ENCODE peak calls at places on chromosomes 12 and 14, in nine cellular contexts. Z is NCI-H1092 treated with DMSO at 0.1 percent for 48 hours; S is endothelial cell of umbilical vein; Q is NCI-H2171 treated with DMSO at 0.1 percent for 48 hours; E is esophagus muscularis mucosa; K is endodermal cell; I is smooth muscle cell of the brain vasculature; M is MCF 10A; V is stimulated activated CD8-positive, alpha-beta memory T cell treated with anti-CD3 and anti-CD28 coated beads, Interleukin-15, amount 100 ng/mL, for 1 hour. Y is an unnamed sample.

GRCh38 chr12:132766380-132767085 is 4.9 kb upstream of the ANKLE2 start:
- DNase-seq in Z (no peak), S (peak), Q (peak), E (no peak), K (no peak), I (no peak), M (no peak), V (no peak), Y (no peak)

GRCh38 chr14:35400707-35401421 is 3.7 kb downstream of the NFKBIA start:
- DNase-seq in Z (no peak), S (peak), Q (no peak), E (no peak), K (peak), I (no peak), M (peak), V (no peak), Y (peak)

GRCh38 chr14:42185718-42186117 is 579.0 kb downstream of the LRFN5 start:
- DNase-seq in Z (no peak), S (no peak), Q (no peak), E (no peak), K (no peak), I (no peak), M (no peak), V (no peak), Y (no peak)

GRCh38 chr12:89645434-89645833 is 63.2 kb downstream of the ATP2B1 start:
- DNase-seq in Z (no peak), S (no peak), Q (no peak), E (no peak), K (no peak), I (no peak), M (no peak), V (no peak), Y (no peak)

GRCh38 chr14:71321556-71322315 is 414.5 kb downstream of the PCNX1 start:
- DNase-seq in Z (peak), S (peak), Q (peak), E (no peak), K (peak), I (no peak), M (peak), V (no peak), Y (peak)

GRCh38 chr14:100305446-100306255 is 593 bp downstream of the SLC25A29 start:
- DNase-seq in Z (peak), S (peak), Q (peak), E (no peak), K (peak), I (no peak), M (no peak), V (no peak), Y (no peak)

GRCh38 chr12:54988402-54989054 is 4.0 kb upstream of the TESPA1 start:
- DNase-seq in Z (peak), S (peak), Q (peak), E (no peak), K (no peak), I (peak), M (peak), V (no peak), Y (no peak)

GRCh38 chr12:119649202-119649808 is 18.6 kb upstream of the PRKAB1 start:
- DNase-seq in Z (no peak), S (no peak), Q (peak), E (no peak), K (no peak), I (no peak), M (peak), V (no peak), Y (no peak)

GRCh38 chr12:30391766-30392366 is 303.8 kb downstream of the IPO8 start:
- DNase-seq in Z (no peak), S (no peak), Q (no peak), E (no peak), K (no peak), I (no peak), M (no peak), V (no peak), Y (no peak)

GRCh38 chr14:69560826-69561225 is 13.8 kb downstream of the CCDC177 start:
- DNase-seq in Z (no peak), S (no peak), Q (no peak), E (no peak), K (no peak), I (no peak), M (no peak), V (no peak), Y (no peak)

GRCh38 chr12:106179086-106179485 is 40.3 kb upstream of the NUAK1 start:
- DNase-seq in Z (peak), S (no peak), Q (peak), E (no peak), K (peak), I (no peak), M (no peak), V (no peak), Y (no peak)

GRCh38 chr12:124655317-124656213 is 88.2 kb upstream of the NCOR2 start:
- DNase-seq in Z (peak), S (peak), Q (peak), E (peak), K (peak), I (peak), M (peak), V (no peak), Y (no peak)

GRCh38 chr12:90854136-90854689 is 100.8 kb downstream of the CCER1 start:
- DNase-seq in Z (no peak), S (peak), Q (peak), E (no peak), K (peak), I (peak), M (peak), V (no peak), Y (peak)

GRCh38 chr14:91149462-91149861 is 35.6 kb downstream of the DGLUCY start:
- DNase-seq in Z (no peak), S (peak), Q (no peak), E (no peak), K (no peak), I (peak), M (peak), V (no peak), Y (peak)

GRCh38 chr12:95554532-95555071 is 3.3 kb upstream of the USP44 start:
- DNase-seq in Z (no peak), S (no peak), Q (no peak), E (no peak), K (no peak), I (no peak), M (no peak), V (no peak), Y (no peak)

GRCh38 chr14:50013198-50013918 is 103.0 kb downstream of the VCPKMT start:
- DNase-seq in Z (no peak), S (no peak), Q (no peak), E (no peak), K (no peak), I (no peak), M (no peak), V (no peak), Y (peak)

GRCh38 chr12:119176267-119177055 is 2.3 kb upstream of the HSPB8 start:
- DNase-seq in Z (peak), S (peak), Q (peak), E (peak), K (peak), I (peak), M (peak), V (no peak), Y (peak)

GRCh38 chr12:81811066-81811777 is 52.1 kb upstream of the PPFIA2 start:
- DNase-seq in Z (no peak), S (no peak), Q (no peak), E (no peak), K (peak), I (no peak), M (peak), V (no peak), Y (no peak)

GRCh38 chr12:57759360-57759980 is 4.6 kb downstream of the MARCHF9 start:
- DNase-seq in Z (no peak), S (no peak), Q (peak), E (no peak), K (peak), I (no peak), M (peak), V (no peak), Y (no peak)